ENCODE peak calls at places on chromosomes 7 and 10, in four cellular contexts. D is neuronal stem cell, X is H9, R is mesendoderm. Y is an unnamed sample.

GRCh38 chr10:5545778-5546710 is 21.3 kb downstream of the CALML3 start:
- DNase-seq in R (no peak), X (no peak), D (no peak), Y (peak)

GRCh38 chr7:116859323-116859722 is 3.1 kb upstream of the CAPZA2 start:
- DNase-seq in X (no peak), D (no peak), R (no peak), Y (peak)

GRCh38 chr7:44215531-44215930 is 14.8 kb downstream of the YKT6 start:
- DNase-seq in R (no peak), X (no peak), D (no peak), Y (no peak)

GRCh38 chr7:100887186-100887954 is 2.1 kb downstream of the UFSP1 start:
- DNase-seq in R (no peak), X (no peak), D (no peak), Y (no peak)

GRCh38 chr10:125235093-125236069 is 75.0 kb upstream of the CTBP2 start:
- DNase-seq in D (no peak), R (no peak), X (no peak), Y (no peak)

GRCh38 chr10:21515581-21516269 is 9.8 kb downstream of the SKIDA1 start:
- DNase-seq in D (no peak), R (peak), X (no peak), Y (no peak)

GRCh38 chr7:141702047-141702567 is at the start of gene DENND11:
- DNase-seq in X (no peak), D (peak), R (peak), Y (peak)

GRCh38 chr7:7641129-7641663 is 644 bp downstream of the UMAD1 start:
- DNase-seq in X (peak), D (peak), R (peak), Y (no peak)

GRCh38 chr7:96200740-96201139 is 121.2 kb downstream of the SLC25A13 start:
- DNase-seq in D (no peak), R (no peak), X (no peak), Y (no peak)

GRCh38 chr7:50594136-50594535 is 28.9 kb upstream of the DDC start:
- DNase-seq in R (no peak), D (no peak), X (no peak), Y (no peak)

GRCh38 chr7:36303202-36304098 is 86.2 kb upstream of the ANLN start:
- DNase-seq in D (no peak), R (no peak), X (no peak), Y (no peak)

GRCh38 chr10:3525832-3526449 is 259.1 kb downstream of the KLF6 start:
- DNase-seq in X (no peak), D (no peak), R (peak), Y (peak)

GRCh38 chr10:121556918-121557573 is 41.2 kb downstream of the FGFR2 start:
- DNase-seq in X (no peak), D (no peak), R (no peak), Y (no peak)

GRCh38 chr10:15379043-15379442 is 8.0 kb upstream of the FAM171A1 start:
- DNase-seq in R (no peak), X (no peak), D (no peak), Y (no peak)

GRCh38 chr10:90437452-90437851 is 420.4 kb downstream of the HTR7 start:
- DNase-seq in R (no peak), X (no peak), D (no peak), Y (no peak)

GRCh38 chr7:140206963-140207362 is 30.2 kb upstream of the KDM7A start:
- DNase-seq in X (no peak), R (no peak), D (no peak), Y (no peak)

GRCh38 chr7:140201393-140201792 is 24.6 kb upstream of the KDM7A start:
- DNase-seq in R (peak), X (peak), D (no peak), Y (no peak)

GRCh38 chr7:140200102-140200989 is 23.6 kb upstream of the KDM7A start:
- DNase-seq in X (no peak), R (no peak), D (no peak), Y (peak)

GRCh38 chr7:140205600-140205999 is 28.8 kb upstream of the KDM7A start:
- DNase-seq in D (peak), X (no peak), R (no peak), Y (no peak)

DNA sequence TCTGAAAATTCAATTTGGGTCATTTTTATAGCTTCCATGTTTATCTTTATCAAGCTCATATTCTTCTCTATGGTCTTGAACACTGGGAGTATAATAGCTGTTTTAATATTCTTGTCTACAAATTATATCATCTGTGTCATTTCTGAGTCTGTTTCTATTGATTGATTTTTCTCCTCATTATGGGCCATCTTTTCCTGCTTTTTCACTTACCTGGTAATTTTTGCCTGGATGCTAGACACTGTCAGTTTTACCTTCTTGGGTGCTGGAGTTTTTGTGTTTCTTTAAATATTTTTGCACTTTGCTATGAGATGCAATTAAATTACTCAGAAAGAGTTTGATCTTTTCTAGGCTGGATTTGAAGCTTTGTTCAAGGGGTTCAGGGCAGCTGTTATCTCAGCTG is 26.8 kb upstream of the KDM7A start:
- DNase-seq in D (no peak), R (no peak), X (no peak), Y (no peak)
- H3K23ac ChIP-seq in D (no peak), R (no peak), X (no peak), Y (no peak)

GRCh38 chr7:39314869-39315268 is 251.3 kb upstream of the YAE1 start:
- DNase-seq in X (no peak), R (no peak), D (no peak), Y (no peak)

GRCh38 chr7:39312254-39312989 is 253.8 kb upstream of the YAE1 start:
- DNase-seq in R (no peak), X (no peak), D (no peak), Y (peak)

GRCh38 chr7:39313958-39314357 is 252.2 kb upstream of the YAE1 start:
- DNase-seq in X (peak), D (no peak), R (peak), Y (no peak)

GRCh38 chr7:39313376-39313775 is 252.8 kb upstream of the YAE1 start:
- DNase-seq in X (no peak), R (no peak), D (no peak), Y (no peak)

DNA sequence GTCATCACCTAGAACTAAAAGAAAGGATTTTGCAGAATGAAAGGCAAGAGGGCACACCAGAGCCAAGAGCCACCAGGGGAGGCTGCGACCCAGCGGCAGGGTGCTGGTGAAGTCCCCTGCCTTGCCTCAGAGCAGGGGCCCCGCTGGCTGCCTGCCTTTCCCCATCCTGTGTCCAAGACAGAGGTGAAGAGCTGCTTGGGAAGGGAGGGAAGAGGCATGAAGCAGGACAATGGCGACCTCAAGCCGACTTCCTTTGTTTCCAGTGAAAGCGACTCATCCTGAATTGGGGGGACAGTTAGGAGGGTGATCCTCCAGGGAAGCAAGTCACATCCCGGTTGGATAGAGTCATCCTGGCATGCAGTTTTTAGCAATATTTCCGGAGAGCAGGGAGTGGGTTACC is 255.5 kb upstream of the YAE1 start:
- DNase-seq in X (peak), R (peak), D (no peak), Y (no peak)
- H4K8ac ChIP-seq in X (no peak), R (no peak), D (no peak), Y (no peak)

DNA sequence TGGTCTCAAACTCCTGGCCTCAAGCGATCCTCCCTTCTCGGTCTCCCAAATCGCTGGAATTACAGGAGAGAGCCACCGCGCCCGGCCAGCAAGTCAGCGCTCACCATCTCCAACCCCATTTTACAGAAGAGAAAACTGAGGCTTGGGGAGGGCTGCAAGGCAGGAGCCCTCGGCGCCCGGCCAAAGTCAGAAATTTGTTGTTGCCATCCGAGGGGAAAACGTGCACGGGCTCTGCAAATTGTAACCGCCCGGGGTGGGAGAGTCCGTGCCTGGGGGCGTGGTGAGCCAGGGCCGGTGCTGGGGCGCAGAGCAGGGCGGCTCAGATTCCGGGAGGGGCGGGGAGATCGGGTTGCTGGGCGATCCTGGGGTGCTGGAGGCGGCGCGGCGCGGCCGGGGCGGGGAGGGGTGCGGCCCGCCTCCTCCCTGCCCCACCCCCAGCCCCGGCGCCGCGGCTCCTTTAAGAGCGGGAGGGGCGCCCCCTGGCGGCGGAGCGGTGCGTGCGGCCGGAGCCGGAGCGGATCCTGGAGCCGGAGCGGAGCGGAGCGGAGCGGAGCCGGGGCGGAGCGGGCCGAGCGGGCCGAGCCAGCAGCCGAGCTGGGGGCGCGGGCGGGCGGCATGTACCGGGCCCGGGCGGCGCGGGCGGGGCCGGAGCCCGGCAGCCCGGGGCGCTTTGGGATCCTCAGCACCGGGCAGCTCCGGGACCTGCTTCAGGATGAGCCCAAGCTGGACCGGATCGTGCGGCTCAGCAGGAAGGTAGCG is at the start of gene VPS37D:
- DNase-seq in X (peak), D (peak), R (peak), Y (peak)
- H3K23ac ChIP-seq in X (no peak), D (peak), R (no peak), Y (no peak)

GRCh38 chr10:13761490-13762091 is 174.8 kb downstream of the PRPF18 start:
- DNase-seq in X (no peak), R (no peak), D (no peak), Y (no peak)

GRCh38 chr10:13759167-13759566 is 172.4 kb downstream of the PRPF18 start:
- DNase-seq in D (peak), X (peak), R (peak), Y (no peak)

GRCh38 chr10:13758761-13759160 is 172.0 kb downstream of the PRPF18 start:
- DNase-seq in R (no peak), D (no peak), X (no peak), Y (no peak)

DNA sequence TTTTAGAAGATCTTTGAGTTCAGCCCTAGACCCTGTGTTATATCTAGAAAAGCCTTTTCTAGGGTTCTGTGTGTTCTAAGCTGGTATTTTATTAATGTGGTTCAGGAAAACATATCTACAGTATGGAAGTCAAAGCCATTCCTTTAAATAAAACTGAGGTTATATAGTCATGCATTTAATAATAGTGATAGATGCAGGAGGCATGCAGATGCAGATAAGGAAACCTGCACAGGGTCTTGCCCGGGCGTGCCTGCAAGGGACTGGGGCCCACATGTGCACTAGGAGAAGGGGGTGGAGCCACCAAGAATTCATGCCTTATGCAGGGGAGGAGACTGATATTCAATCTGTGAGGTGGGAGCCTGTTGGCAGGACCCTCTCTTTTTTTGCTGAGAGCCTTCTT is 171.5 kb downstream of the PRPF18 start:
- DNase-seq in X (peak), R (peak), D (no peak), Y (peak)
- H4K8ac ChIP-seq in X (no peak), R (no peak), D (no peak), Y (no peak)

GRCh38 chr7:2354173-2355078 is at the start of gene EIF3B:
- DNase-seq in X (peak), D (peak), R (peak), Y (peak)
- H3K23ac ChIP-seq in X (no peak), D (peak), R (no peak), Y (no peak)

DNA sequence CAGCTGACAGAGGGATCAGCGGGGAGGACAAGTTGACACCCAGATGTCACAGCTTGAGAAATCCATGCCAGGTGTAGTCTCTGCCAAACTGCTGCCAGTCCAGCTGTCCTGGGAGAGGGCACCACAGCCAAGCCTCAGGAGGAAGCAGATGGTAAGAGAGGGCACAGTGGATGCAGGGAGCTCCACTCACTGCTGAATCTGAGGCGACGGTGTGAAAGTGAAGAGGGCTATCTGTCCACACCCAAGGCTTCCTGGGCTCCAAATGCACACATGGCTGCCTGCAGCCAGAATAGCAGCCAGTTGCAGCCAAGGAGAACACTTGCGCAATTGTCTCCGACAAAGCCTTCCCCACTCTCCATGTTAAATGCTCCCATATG is 502.4 kb downstream of the GRID1 start:
- DNase-seq in X (no peak), D (no peak), R (no peak), Y (no peak)
- H4K8ac ChIP-seq in X (no peak), D (no peak), R (no peak), Y (no peak)

GRCh38 chr7:148433521-148434180 is 156.9 kb upstream of the C7orf33 start:
- DNase-seq in D (no peak), X (no peak), R (no peak), Y (no peak)

GRCh38 chr7:148436135-148436534 is 154.4 kb upstream of the C7orf33 start:
- DNase-seq in R (no peak), X (no peak), D (no peak), Y (no peak)

GRCh38 chr7:148435715-148436114 is 154.9 kb upstream of the C7orf33 start:
- DNase-seq in R (no peak), D (no peak), X (no peak), Y (no peak)

GRCh38 chr7:148434887-148435286 is 155.7 kb upstream of the C7orf33 start:
- DNase-seq in D (no peak), X (no peak), R (no peak), Y (no peak)

GRCh38 chr7:148434181-148434769 is 156.3 kb upstream of the C7orf33 start:
- DNase-seq in X (no peak), R (no peak), D (no peak), Y (peak)
- H3K23ac ChIP-seq in X (no peak), R (no peak), D (no peak), Y (no peak)

GRCh38 chr10:132543916-132544743 is 6.5 kb downstream of the INPP5A start:
- DNase-seq in X (no peak), R (no peak), D (no peak), Y (no peak)

GRCh38 chr10:132541601-132542011 is 4.0 kb downstream of the INPP5A start:
- DNase-seq in X (no peak), R (no peak), D (no peak), Y (no peak)

GRCh38 chr10:132542086-132542775 is 4.6 kb downstream of the INPP5A start:
- DNase-seq in R (no peak), D (no peak), X (no peak), Y (no peak)

GRCh38 chr10:132541129-132541528 is 3.5 kb downstream of the INPP5A start:
- DNase-seq in R (no peak), X (no peak), D (no peak), Y (no peak)

DNA sequence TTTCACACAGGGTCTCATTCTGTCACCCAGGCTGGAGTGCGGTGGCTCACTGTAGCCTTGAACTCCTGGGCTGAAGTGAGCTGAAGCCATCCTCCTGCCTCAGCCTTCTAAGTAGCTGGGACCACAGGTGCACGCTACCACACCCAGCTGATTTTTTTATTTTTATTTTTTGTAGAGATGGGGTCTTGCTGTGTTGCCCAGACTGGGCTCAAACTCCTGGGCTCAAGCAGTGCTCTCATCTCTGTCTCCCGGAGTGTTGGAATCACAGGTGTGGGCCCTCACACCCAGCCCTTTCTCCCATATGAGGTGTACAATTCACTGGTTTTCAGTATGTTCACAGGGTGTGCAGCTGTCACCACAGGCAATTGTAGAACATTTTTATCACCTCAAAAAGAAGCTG is 5.2 kb downstream of the INPP5A start:
- DNase-seq in D (no peak), X (no peak), R (no peak), Y (no peak)
- H4K8ac ChIP-seq in D (no peak), X (no peak), R (no peak), Y (no peak)

GRCh38 chr7:127678947-127679346 is 27.0 kb downstream of the SND1 start:
- DNase-seq in R (no peak), X (no peak), D (no peak), Y (no peak)
- H3K23ac ChIP-seq in R (no peak), X (no peak), D (no peak), Y (no peak)

GRCh38 chr7:128879461-128879938 is 16.8 kb downstream of the ATP6V1F start:
- DNase-seq in X (no peak), D (no peak), R (no peak), Y (no peak)
- H4K8ac ChIP-seq in X (no peak), D (peak), R (no peak), Y (no peak)

Y was measured in trophoblast cell.